ENCODE peak calls at places on chromosomes 1 and 21, in four cellular contexts. One of them, this sample, is unnamed.

GRCh38 chr1:33176362-33176850 is 5.4 kb downstream of the TRIM62 start:
- DNase-seq in GM04503: no peak
- DNase-seq in AML-193: no peak
- DNase-seq in SW 1271: no peak
- DNase-seq in this sample: no peak

GRCh38 chr1:227362039-227362438 is 43.7 kb upstream of the CDC42BPA start:
- DNase-seq in GM04503: no peak
- DNase-seq in SW 1271: no peak
- DNase-seq in AML-193: no peak
- DNase-seq in this sample: no peak

GRCh38 chr1:227299238-227299637 is 19.1 kb downstream of the CDC42BPA start:
- DNase-seq in GM04503: no peak
- DNase-seq in SW 1271: no peak
- DNase-seq in AML-193: no peak
- DNase-seq in this sample: no peak

GRCh38 chr1:164588388-164589341 is 29.7 kb downstream of the PBX1 start:
- DNase-seq in AML-193: no peak
- DNase-seq in SW 1271: no peak
- DNase-seq in GM04503: no peak
- DNase-seq in this sample: peak

GRCh38 chr1:228403231-228403631 is 3.4 kb downstream of the TRIM11 start:
- DNase-seq in GM04503: no peak
- DNase-seq in AML-193: no peak
- DNase-seq in SW 1271: no peak
- DNase-seq in this sample: no peak

GRCh38 chr1:154148787-154149186 is 6.1 kb downstream of the NUP210L start:
- DNase-seq in AML-193: peak
- DNase-seq in GM04503: no peak
- DNase-seq in SW 1271: no peak
- DNase-seq in this sample: no peak

GRCh38 chr1:21586926-21587601 is 77.8 kb downstream of the ALPL start:
- DNase-seq in GM04503: peak
- DNase-seq in SW 1271: no peak
- DNase-seq in AML-193: no peak
- DNase-seq in this sample: peak

GRCh38 chr1:15218287-15219279 is 28.4 kb upstream of the FHAD1 start:
- DNase-seq in GM04503: no peak
- DNase-seq in AML-193: no peak
- DNase-seq in SW 1271: no peak
- DNase-seq in this sample: no peak

GRCh38 chr1:231781887-231782286 is 155.3 kb downstream of the DISC1 start:
- DNase-seq in SW 1271: no peak
- DNase-seq in GM04503: no peak
- DNase-seq in AML-193: peak
- DNase-seq in this sample: no peak

GRCh38 chr1:192350351-192350750 is 33.6 kb downstream of the RGS21 start:
- DNase-seq in AML-193: no peak
- DNase-seq in GM04503: no peak
- DNase-seq in SW 1271: no peak
- DNase-seq in this sample: no peak

GRCh38 chr1:177824508-177824982 is 145.3 kb downstream of the SEC16B start:
- DNase-seq in SW 1271: no peak
- DNase-seq in GM04503: no peak
- DNase-seq in AML-193: no peak
- DNase-seq in this sample: no peak

GRCh38 chr1:230169454-230170152 is 102.6 kb downstream of the GALNT2 start:
- DNase-seq in SW 1271: no peak
- DNase-seq in GM04503: no peak
- DNase-seq in AML-193: no peak
- DNase-seq in this sample: no peak

GRCh38 chr1:103496014-103496635 is 29.4 kb upstream of the RNPC3 start:
- DNase-seq in SW 1271: no peak
- DNase-seq in GM04503: no peak
- DNase-seq in AML-193: no peak
- DNase-seq in this sample: no peak

GRCh38 chr1:228867093-228867950 is 132.0 kb downstream of the RHOU start:
- DNase-seq in AML-193: no peak
- DNase-seq in GM04503: no peak
- DNase-seq in SW 1271: no peak
- DNase-seq in this sample: no peak

GRCh38 chr1:230262867-230263572 is 163.1 kb downstream of the PGBD5 start:
- DNase-seq in AML-193: no peak
- DNase-seq in SW 1271: no peak
- DNase-seq in GM04503: no peak
- DNase-seq in this sample: no peak

GRCh38 chr1:6329851-6330250 is 63.7 kb downstream of the ACOT7 start:
- DNase-seq in GM04503: no peak
- DNase-seq in SW 1271: no peak
- DNase-seq in AML-193: no peak
- DNase-seq in this sample: peak

GRCh38 chr1:169090308-169090899 is 16.1 kb upstream of the ATP1B1 start:
- DNase-seq in GM04503: no peak
- DNase-seq in SW 1271: no peak
- DNase-seq in AML-193: no peak
- DNase-seq in this sample: no peak

GRCh38 chr1:69861641-69862040 is 293.9 kb downstream of the LRRC7 start:
- DNase-seq in SW 1271: no peak
- DNase-seq in AML-193: no peak
- DNase-seq in GM04503: no peak
- DNase-seq in this sample: no peak

GRCh38 chr21:17921579-17922530 is 102.7 kb upstream of the C21orf91 start:
- DNase-seq in AML-193: no peak
- DNase-seq in SW 1271: no peak
- DNase-seq in GM04503: peak
- DNase-seq in this sample: peak

GRCh38 chr1:156632355-156632754 is 9.6 kb upstream of the BCAN start:
- DNase-seq in SW 1271: no peak
- DNase-seq in AML-193: no peak
- DNase-seq in GM04503: no peak
- DNase-seq in this sample: no peak